ENCODE peak calls at places on chromosomes 4 and X, in five cellular contexts. Z, C, E, U and R are unnamed samples.

GRCh38 chrX:31706456-31706855 is 634.6 kb upstream of the FTHL17 start:
- DNase-seq in Z (no peak), C (no peak), E (no peak), U (peak; percentile 24), R (no peak)

GRCh38 chrX:49037883-49038475 is 5.2 kb downstream of the TFE3 start:
- DNase-seq in Z (no peak), C (no peak), E (no peak), U (no peak), R (no peak)

GRCh38 chr4:20890752-20891151 is 190.5 kb downstream of the PACRGL start:
- DNase-seq in Z (no peak), C (no peak), E (no peak), U (no peak), R (no peak)

GRCh38 chr4:73698217-73698616 is 42.2 kb upstream of the CXCL8 start:
- DNase-seq in Z (no peak), C (no peak), E (no peak), U (no peak), R (no peak)

GRCh38 chr4:2798399-2799301 is 5.8 kb downstream of the SH3BP2 start:
- DNase-seq in Z (peak; percentile 83), C (peak; percentile 95), E (peak; percentile 88), U (peak; percentile 86), R (peak; percentile 30)

GRCh38 chrX:53940180-53940579 is 104.1 kb downstream of the PHF8 start:
- DNase-seq in Z (no peak), C (no peak), E (no peak), U (no peak), R (no peak)

GRCh38 chr4:184655889-184656869 is 6.6 kb downstream of the PRIMPOL start:
- DNase-seq in Z (no peak), C (no peak), E (no peak), U (no peak), R (no peak)

GRCh38 chr4:138952405-138952804 is 63.2 kb upstream of the NOCT start:
- DNase-seq in Z (no peak), C (no peak), E (no peak), U (no peak), R (no peak)

GRCh38 chr4:1763550-1764080 is 29.5 kb upstream of the FGFR3 start:
- DNase-seq in Z (no peak), C (no peak), E (no peak), U (no peak), R (no peak)

GRCh38 chr4:18480928-18481327 is 459.4 kb upstream of the LCORL start:
- DNase-seq in Z (no peak), C (no peak), E (no peak), U (peak; percentile 12), R (no peak)

GRCh38 chr4:38867478-38868054 is at the start of gene FAM114A1:
- DNase-seq in Z (peak; percentile 89), C (peak; percentile 93), E (peak; percentile 89), U (peak; percentile 84), R (peak; percentile 67)

GRCh38 chr4:173490256-173490655 is 39.8 kb downstream of the HAND2 start:
- DNase-seq in Z (no peak), C (no peak), E (no peak), U (no peak), R (no peak)

GRCh38 chr4:110595583-110595982 is 27.3 kb downstream of the PITX2 start:
- DNase-seq in Z (no peak), C (no peak), E (no peak), U (no peak), R (no peak)

GRCh38 chr4:156559346-156559745 is 412.3 kb downstream of the PDGFC start:
- DNase-seq in Z (no peak), C (no peak), E (no peak), U (no peak), R (no peak)

GRCh38 chr4:123892997-123893745 is 496.6 kb downstream of the SPRY1 start:
- DNase-seq in Z (no peak), C (no peak), E (no peak), U (no peak), R (no peak)

GRCh38 chrX:151753313-151754041 is 18.9 kb downstream of the CNGA2 start:
- DNase-seq in Z (no peak), C (peak; percentile 74), E (no peak), U (peak; percentile 29), R (peak; percentile 12)

GRCh38 chr4:103498161-103499070 is 221.4 kb downstream of the TACR3 start:
- DNase-seq in Z (no peak), C (peak; percentile 33), E (no peak), U (no peak), R (no peak)

GRCh38 chrX:118975831-118976598 is 1.6 kb downstream of the LONRF3 start:
- DNase-seq in Z (peak; percentile 92), C (peak; percentile 84), E (peak; percentile 86), U (peak; percentile 48), R (no peak)

GRCh38 chr4:130563185-130563890 is 1467.4 kb downstream of the C4orf33 start:
- DNase-seq in Z (peak; percentile 62), C (no peak), E (no peak), U (peak; percentile 24), R (peak; percentile 2)

GRCh38 chr4:52051615-52052474 is 741 bp downstream of the SPATA18 start:
- DNase-seq in Z (peak; percentile 81), C (peak; percentile 80), E (no peak), U (peak; percentile 74), R (no peak)

GRCh38 chrX:51776851-51777250 is 33.6 kb downstream of the GSPT2 start:
- DNase-seq in Z (no peak), C (no peak), E (no peak), U (no peak), R (no peak)

GRCh38 chrX:97563531-97564133 is 679.9 kb downstream of the RPA4 start:
- DNase-seq in Z (no peak), C (peak; percentile 80), E (no peak), U (peak; percentile 50), R (no peak)

GRCh38 chrX:51456814-51457213 is 39.6 kb downstream of the NUDT11 start:
- DNase-seq in Z (no peak), C (no peak), E (no peak), U (no peak), R (no peak)

GRCh38 chr4:26787461-26788340 is 72.9 kb upstream of the STIM2 start:
- DNase-seq in Z (no peak), C (peak; percentile 74), E (no peak), U (peak; percentile 50), R (peak; percentile 32)

GRCh38 chr4:120052840-120053239 is 13.8 kb downstream of the MAD2L1 start:
- DNase-seq in Z (peak; percentile 96), C (no peak), E (no peak), U (no peak), R (no peak)

GRCh38 chrX:55489315-55490009 is at the start of gene USP51:
- DNase-seq in Z (peak; percentile 72), C (peak; percentile 82), E (peak; percentile 72), U (no peak), R (peak; percentile 30)

GRCh38 chr4:119025916-119026661 is 109.5 kb upstream of the MYOZ2 start:
- DNase-seq in Z (peak; percentile 87), C (no peak), E (no peak), U (peak; percentile 50), R (no peak)

GRCh38 chrX:1134976-1135375 is 77.5 kb downstream of the CRLF2 start:
- DNase-seq in Z (no peak), C (peak; percentile 27), E (peak; percentile 45), U (no peak), R (no peak)

GRCh38 chrX:7170903-7171302 is 22.9 kb upstream of the PUDP start:
- DNase-seq in Z (no peak), C (no peak), E (no peak), U (peak; percentile 4), R (no peak)

GRCh38 chr4:34196375-34196774 is 2047.9 kb downstream of the ARAP2 start:
- DNase-seq in Z (no peak), C (no peak), E (no peak), U (no peak), R (no peak)

GRCh38 chr4:128700659-128701350 is 108.7 kb upstream of the JADE1 start:
- DNase-seq in Z (no peak), C (no peak), E (no peak), U (no peak), R (no peak)

GRCh38 chr4:73944061-73944875 is 37.6 kb downstream of the PF4 start:
- DNase-seq in Z (no peak), C (peak; percentile 73), E (no peak), U (peak; percentile 14), R (no peak)

GRCh38 chrX:119201570-119201969 is 34.5 kb upstream of the PGRMC1 start:
- DNase-seq in Z (no peak), C (no peak), E (no peak), U (no peak), R (no peak)

GRCh38 chrX:11533211-11533651 is 132.5 kb downstream of the ARHGAP6 start:
- DNase-seq in Z (no peak), C (no peak), E (no peak), U (peak; percentile 66), R (no peak)

DNA sequence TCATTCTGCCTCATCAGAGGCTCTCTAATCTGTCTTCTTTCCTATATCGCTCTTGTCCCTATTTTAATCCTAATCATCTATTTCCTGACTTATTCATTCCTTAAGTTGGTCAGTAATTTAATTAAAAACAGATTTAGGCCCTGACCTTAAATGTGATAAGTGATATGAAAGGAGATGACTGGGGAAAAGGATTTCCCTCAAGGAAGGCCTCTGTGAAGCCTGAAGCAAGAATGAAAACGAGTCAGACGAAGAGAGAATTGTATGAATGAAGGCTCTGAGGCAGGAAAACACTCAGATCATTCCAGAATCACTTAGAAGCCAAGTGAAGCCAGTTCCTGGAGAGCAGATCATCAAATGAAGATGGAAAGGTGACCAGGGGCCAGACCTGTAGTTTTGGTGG is 22.1 kb downstream of the PKD2 start:
- DNase-seq in Z (no peak), C (no peak), E (no peak), U (no peak), R (no peak)
- H3K27ac ChIP-seq in Z (peak overlapping the region; percentile 31), C (no peak overlapping the region), E (no peak overlapping the region), U (no peak overlapping the region), R (no peak overlapping the region)

DNA sequence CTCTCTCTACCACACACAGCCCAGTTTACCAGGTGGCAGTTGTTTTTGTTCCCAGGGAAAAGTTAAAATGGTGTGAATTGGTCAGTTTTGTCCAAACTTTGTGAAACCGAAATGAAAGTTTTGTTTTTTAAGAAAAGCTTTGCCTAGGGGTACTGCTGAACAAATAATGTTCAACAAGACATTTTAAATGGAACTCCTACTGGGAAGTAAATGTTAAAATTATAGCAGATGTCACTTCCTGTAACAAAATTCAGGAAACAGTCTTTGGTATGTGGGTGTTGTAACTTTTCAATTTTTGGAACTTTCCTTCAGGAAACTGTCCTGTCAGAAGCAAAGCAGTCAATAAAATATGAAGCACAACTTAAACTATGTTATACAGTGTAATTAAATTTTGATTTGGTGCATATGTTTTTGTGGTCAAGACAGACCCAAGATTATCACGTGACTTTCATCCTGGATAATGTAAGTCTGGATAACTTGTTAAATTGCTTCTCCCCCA is 79.5 kb downstream of the AFF1 start:
- DNase-seq in Z (no peak), C (no peak), E (no peak), U (no peak), R (no peak)
- H3K27ac ChIP-seq in Z (peak overlapping the region; percentile 63), C (peak overlapping the region; percentile 95), E (peak overlapping the region; percentile 76), U (peak overlapping the region; percentile 84), R (peak overlapping the region; percentile 14)

GRCh38 chr4:153367092-153367491 is 22.6 kb downstream of the MND1 start:
- DNase-seq in Z (no peak), C (no peak), E (no peak), U (no peak), R (no peak)
- H3K27ac ChIP-seq in Z (no peak overlapping the region), C (no peak overlapping the region), E (no peak overlapping the region), U (no peak overlapping the region), R (no peak overlapping the region)

DNA sequence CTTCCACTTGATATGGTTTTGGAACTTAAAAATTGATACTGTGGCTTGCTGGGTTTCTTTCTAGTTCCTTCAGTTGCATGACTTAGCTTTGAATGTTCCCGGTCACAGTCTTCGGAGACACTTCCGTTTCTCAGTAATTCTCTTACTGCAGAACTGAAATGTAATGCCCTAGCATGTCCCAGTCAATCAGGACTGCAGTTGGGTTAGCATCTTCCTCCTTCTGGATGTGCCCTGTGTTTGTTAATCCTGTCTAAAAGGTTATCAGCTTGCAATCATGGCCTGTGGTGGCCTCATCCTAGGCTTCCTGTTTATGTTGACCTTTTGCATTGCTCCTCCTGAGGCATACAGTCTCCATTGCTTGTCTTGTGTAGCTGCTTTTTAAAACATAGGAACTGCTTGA is 275.9 kb downstream of the ARHGAP10 start:
- DNase-seq in Z (no peak), C (no peak), E (no peak), U (no peak), R (no peak)
- H3K27ac ChIP-seq in Z (no peak overlapping the region), C (peak overlapping the region; percentile 40), E (no peak overlapping the region), U (no peak overlapping the region), R (no peak overlapping the region)